ENCODE peak calls at places on chromosome 15, in five cellular contexts. S, E, W, X and V are unnamed samples. For H3K9me3 and H3K4me1, the result is how much of the 10 kb centered on the place peaks cover.

GRCh38 chr15:50355612-50355905 is 561 bp upstream of the GABPB1 start:
- DNase-seq in S (no peak), E (no peak), W (no peak), X (no peak), V (no peak)

GRCh38 chr15:89436560-89437311 is 59.6 kb downstream of the RHCG start:
- DNase-seq in S (no peak), E (no peak), W (no peak), X (no peak), V (no peak)

GRCh38 chr15:58212909-58213526 is 74.8 kb downstream of the AQP9 start:
- DNase-seq in S (no peak), E (no peak), W (no peak), X (no peak), V (no peak)

GRCh38 chr15:64082757-64083156 is 10.9 kb downstream of the CIAO2A start:
- DNase-seq in S (no peak), E (no peak), W (no peak), X (no peak), V (no peak)

GRCh38 chr15:99732711-99733267 is 448 bp downstream of the LYSMD4 start:
- DNase-seq in S (peak), E (no peak), W (no peak), X (peak), V (no peak)

GRCh38 chr15:87082576-87082975 is 1002.9 kb downstream of the AGBL1 start:
- DNase-seq in S (no peak), E (no peak), W (no peak), X (no peak), V (no peak)

GRCh38 chr15:31304736-31305365 is 21.8 kb upstream of the KLF13 start:
- DNase-seq in S (no peak), E (no peak), W (no peak), X (no peak), V (no peak)

GRCh38 chr15:51024735-51025453 is 69.8 kb downstream of the TNFAIP8L3 start:
- DNase-seq in S (no peak), E (no peak), W (no peak), X (peak), V (no peak)

GRCh38 chr15:79635149-79635771 is 203.1 kb downstream of the MINAR1 start:
- DNase-seq in S (no peak), E (no peak), W (no peak), X (no peak), V (no peak)

GRCh38 chr15:39132071-39132470 is 448.8 kb upstream of the THBS1 start:
- DNase-seq in S (no peak), E (no peak), W (peak), X (no peak), V (no peak)

GRCh38 chr15:42914728-42915497 is 5.7 kb downstream of the TTBK2 start:
- DNase-seq in S (no peak), E (no peak), W (no peak), X (no peak), V (no peak)

GRCh38 chr15:74242296-74242929 is 6.3 kb downstream of the CCDC33 start:
- DNase-seq in S (no peak), E (no peak), W (peak), X (no peak), V (no peak)

GRCh38 chr15:31328999-31329639 is 2.5 kb downstream of the KLF13 start:
- DNase-seq in S (no peak), E (no peak), W (no peak), X (peak), V (no peak)

GRCh38 chr15:82045179-82045891 is 483 bp downstream of the MEX3B start:
- DNase-seq in S (peak), E (peak), W (peak), X (peak), V (no peak)

GRCh38 chr15:52609593-52609992 is 40.8 kb upstream of the ARPP19 start:
- DNase-seq in S (no peak), E (no peak), W (no peak), X (no peak), V (no peak)

GRCh38 chr15:77032647-77033416 is 37.9 kb downstream of the PSTPIP1 start:
- DNase-seq in S (peak), E (no peak), W (no peak), X (peak), V (no peak)

GRCh38 chr15:77032052-77032646 is 37.2 kb downstream of the PSTPIP1 start:
- DNase-seq in S (peak), E (no peak), W (no peak), X (peak), V (no peak)

GRCh38 chr15:77034620-77035467 is 36.1 kb downstream of the TSPAN3 start:
- DNase-seq in S (peak), E (no peak), W (no peak), X (peak), V (no peak)

GRCh38 chr15:77033729-77034619 is 36.9 kb downstream of the TSPAN3 start:
- DNase-seq in S (peak), E (no peak), W (no peak), X (peak), V (no peak)

GRCh38 chr15:77033417-77033728 is 37.5 kb downstream of the TSPAN3 start:
- DNase-seq in S (no peak), E (no peak), W (no peak), X (no peak), V (no peak)
- H3K9me3 ChIP-seq in S (under half), E (under half), W (under half), X (under half), V (under half)

GRCh38 chr15:78171864-78172472 is 22.8 kb downstream of the IDH3A start:
- DNase-seq in S (no peak), E (no peak), W (no peak), X (no peak), V (no peak)
- H3K4me1 ChIP-seq in S (under half), E (under half), W (under half), X (under half), V (under half)

DNA sequence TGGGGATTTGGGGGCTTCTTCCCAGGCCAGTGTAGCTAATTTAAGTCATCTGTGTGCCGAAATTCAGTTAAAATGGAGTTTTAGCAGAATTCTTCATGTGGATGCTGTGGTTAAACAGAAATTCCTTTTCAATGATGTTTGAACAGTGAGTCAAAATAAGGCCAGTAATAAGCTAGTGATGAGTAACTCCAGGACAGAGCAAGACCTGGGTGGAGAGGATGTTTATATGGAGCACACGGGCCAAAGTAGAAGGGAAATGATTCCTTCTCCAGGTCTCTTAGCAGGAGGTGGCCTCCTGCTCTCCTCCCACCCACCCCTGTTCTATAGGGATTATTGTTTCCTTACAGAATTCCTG is 31.9 kb upstream of the UACA start:
- DNase-seq in S (no peak), E (no peak), W (peak), X (no peak), V (no peak)
- H3K4me3 ChIP-seq in S (no peak), E (no peak), W (no peak), X (no peak), V (no peak)

GRCh38 chr15:22253676-22254408 is 173.5 kb downstream of the OR4M2 start:
- DNase-seq in S (no peak), E (no peak), W (no peak), X (no peak), V (no peak)
- H3K9me3 ChIP-seq in S (under half), E (under half), W (under half), X (under half), V (under half)

GRCh38 chr15:75720297-75720696 is 7.6 kb upstream of the CSPG4 start:
- DNase-seq in S (no peak), E (no peak), W (no peak), X (peak), V (no peak)
- H3K4me1 ChIP-seq in S (under half), E (under half), W (half or more), X (under half), V (under half)

DNA sequence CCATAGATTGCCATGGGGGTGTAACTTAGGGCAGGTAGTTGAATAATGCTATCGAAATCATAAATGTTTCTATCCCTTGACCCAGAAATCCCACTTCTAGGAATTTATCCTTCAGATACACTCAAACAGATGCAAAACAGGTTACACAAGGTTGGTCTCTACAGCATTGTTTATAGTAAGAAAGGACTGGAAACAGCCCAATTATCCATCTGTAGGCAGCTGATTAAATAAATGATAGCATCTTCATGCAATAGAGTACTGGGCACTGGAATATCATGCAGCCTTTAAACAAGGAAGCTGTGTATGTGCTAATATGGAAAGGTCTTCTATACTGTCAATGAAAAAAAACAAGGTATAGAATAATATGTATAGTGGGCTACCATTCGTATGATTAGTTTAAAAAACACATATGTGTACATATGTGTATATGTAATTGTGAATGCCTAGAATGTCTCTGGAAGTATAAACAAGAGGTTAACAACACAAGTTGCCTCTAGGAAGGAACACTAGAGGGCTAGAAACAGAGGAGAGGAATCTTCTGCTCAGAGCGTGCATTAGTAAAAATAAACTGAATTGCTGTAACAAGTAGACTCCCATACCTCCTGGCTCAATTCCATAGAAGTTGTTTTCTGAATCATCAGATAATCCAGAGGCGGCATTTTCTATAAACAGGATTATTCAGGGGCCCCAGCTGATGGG is 146.1 kb downstream of the TLE3 start:
- DNase-seq in S (no peak), E (no peak), W (no peak), X (no peak), V (no peak)
- H3K4me3 ChIP-seq in S (no peak), E (no peak), W (no peak), X (no peak), V (no peak)

GRCh38 chr15:25875551-25875950 is 12.4 kb upstream of the ATP10A start:
- DNase-seq in S (no peak), E (no peak), W (no peak), X (no peak), V (no peak)

GRCh38 chr15:25874379-25874778 is 11.3 kb upstream of the ATP10A start:
- DNase-seq in S (no peak), E (no peak), W (no peak), X (no peak), V (no peak)

GRCh38 chr15:25882466-25882865 is 19.3 kb upstream of the ATP10A start:
- DNase-seq in S (no peak), E (no peak), W (no peak), X (no peak), V (no peak)

GRCh38 chr15:25876231-25877140 is 13.4 kb upstream of the ATP10A start:
- DNase-seq in S (no peak), E (no peak), W (no peak), X (no peak), V (no peak)

GRCh38 chr15:25877681-25878080 is 14.6 kb upstream of the ATP10A start:
- DNase-seq in S (no peak), E (no peak), W (no peak), X (no peak), V (no peak)
- H3K9me3 ChIP-seq in S (under half), E (under half), W (under half), X (under half), V (under half)

DNA sequence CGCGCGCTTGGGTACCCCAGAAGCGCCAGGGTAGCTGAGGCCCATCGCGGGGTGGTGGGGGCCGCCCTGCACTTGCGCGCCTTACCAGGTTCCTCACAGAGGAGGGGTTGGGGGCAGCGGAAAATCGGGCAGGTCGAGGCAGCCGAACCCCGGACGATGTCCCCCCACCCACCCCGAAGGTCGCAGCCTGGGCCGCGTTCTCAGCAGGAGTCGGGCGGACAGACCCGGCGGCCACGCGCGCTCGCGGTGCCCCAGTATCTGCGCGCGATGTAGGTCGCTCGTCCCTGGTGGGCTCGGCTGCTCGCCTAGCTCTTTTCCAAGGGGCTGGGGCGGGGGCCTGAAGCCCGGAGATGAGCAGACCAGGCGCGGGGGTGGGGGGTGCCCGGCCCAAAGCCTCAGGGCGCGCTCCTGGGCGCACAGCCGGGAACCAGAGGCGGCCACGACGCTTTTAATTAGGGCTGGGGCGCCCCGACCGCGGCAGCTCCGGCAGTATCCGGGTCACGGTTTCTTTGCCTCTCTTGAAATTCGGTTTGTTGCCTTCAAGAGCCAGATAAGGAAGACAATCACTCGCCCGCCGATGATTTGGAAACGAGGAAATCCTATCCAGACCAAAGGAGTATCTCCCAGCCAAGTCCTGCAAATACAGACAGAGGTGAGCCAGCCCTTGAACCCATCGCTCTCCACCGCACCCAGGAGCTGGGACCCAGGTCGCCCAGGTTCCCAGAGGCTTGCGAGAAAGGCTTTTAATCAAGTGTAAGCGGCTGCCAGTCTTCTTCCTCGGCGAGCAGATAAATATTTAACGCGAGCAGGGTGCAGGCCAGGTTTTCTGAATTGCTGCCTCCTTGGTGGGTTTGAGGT is 4.6 kb downstream of the SKOR1 start:
- DNase-seq in S (no peak), E (no peak), W (no peak), X (peak), V (no peak)
- H3K4me1 ChIP-seq in S (under half), E (under half), W (under half), X (under half), V (under half)

GRCh38 chr15:90840157-90840855 is 28.1 kb upstream of the FURIN start:
- DNase-seq in S (no peak), E (no peak), W (no peak), X (no peak), V (no peak)
- H3K4me3 ChIP-seq in S (no peak), E (no peak), W (no peak), X (no peak), V (peak)